ENCODE peak calls at places on chromosome 9, in six cellular contexts. W is body of pancreas, R is cardiac muscle cell, N is ELF-1, P is choroid plexus epithelial cell, X is IMR-90. J is an unnamed sample.

GRCh38 chr9:130998596-130999264 is 10.2 kb upstream of the LAMC3 start:
- DNase-seq in W (no peak), R (no peak), N (no peak), P (no peak), X (no peak), J (no peak)

GRCh38 chr9:10566853-10567252 is 45.9 kb downstream of the PTPRD start:
- DNase-seq in W (no peak), R (no peak), N (no peak), P (no peak), X (no peak), J (no peak)

GRCh38 chr9:106417685-106418084 is 445.3 kb upstream of the ZNF462 start:
- DNase-seq in W (no peak), R (no peak), N (no peak), P (no peak), X (no peak), J (no peak)

GRCh38 chr9:76341616-76342015 is 52.6 kb downstream of the RFK start:
- DNase-seq in W (no peak), R (no peak), N (no peak), P (no peak), X (no peak), J (no peak)

GRCh38 chr9:135038331-135038730 is 49.1 kb upstream of the OLFM1 start:
- DNase-seq in W (no peak), R (no peak), N (no peak), P (no peak), X (no peak), J (no peak)

GRCh38 chr9:114666841-114667240 is 9.2 kb upstream of the TEX53 start:
- DNase-seq in W (no peak), R (no peak), N (no peak), P (no peak), X (no peak), J (no peak)

GRCh38 chr9:90802534-90802933 is 915 bp downstream of the SYK start:
- DNase-seq in W (no peak), R (no peak), N (no peak), P (no peak), X (no peak), J (no peak)

GRCh38 chr9:136174779-136175744 is 29.9 kb downstream of the LHX3 start:
- DNase-seq in W (no peak), R (no peak), N (no peak), P (no peak), X (no peak), J (no peak)

GRCh38 chr9:120733190-120733589 is 18.9 kb upstream of the MEGF9 start:
- DNase-seq in W (peak), R (peak), N (peak), P (peak), X (peak), J (no peak)

GRCh38 chr9:120403543-120403856 is 176.5 kb downstream of the CDK5RAP2 start:
- DNase-seq in W (no peak), R (no peak), N (no peak), P (no peak), X (no peak), J (no peak)

GRCh38 chr9:95409650-95410426 is 92.3 kb upstream of the FANCC start:
- DNase-seq in W (no peak), R (no peak), N (no peak), P (peak), X (peak), J (no peak)

GRCh38 chr9:86975086-86975485 is 27.8 kb upstream of the GAS1 start:
- DNase-seq in W (no peak), R (no peak), N (no peak), P (no peak), X (no peak), J (no peak)

GRCh38 chr9:109238677-109239076 is 71.6 kb upstream of the FRRS1L start:
- DNase-seq in W (no peak), R (no peak), N (no peak), P (no peak), X (no peak), J (no peak)

GRCh38 chr9:72203205-72203803 is 54.1 kb downstream of the GDA start:
- DNase-seq in W (peak), R (peak), N (peak), P (peak), X (peak), J (peak)

GRCh38 chr9:13431137-13431536 is 151.6 kb upstream of the MPDZ start:
- DNase-seq in W (no peak), R (no peak), N (no peak), P (no peak), X (no peak), J (no peak)

GRCh38 chr9:27183151-27183550 is 74.1 kb downstream of the TEK start:
- DNase-seq in W (no peak), R (no peak), N (no peak), P (no peak), X (no peak), J (no peak)

GRCh38 chr9:97807681-97808080 is 45.3 kb upstream of the FOXE1 start:
- DNase-seq in W (no peak), R (no peak), N (peak), P (no peak), X (no peak), J (no peak)

GRCh38 chr9:121383715-121384114 is 13.7 kb upstream of the STOM start:
- DNase-seq in W (no peak), R (no peak), N (no peak), P (no peak), X (no peak), J (no peak)

GRCh38 chr9:93097496-93098205 is 1.6 kb downstream of the CARD19 start:
- DNase-seq in W (peak), R (no peak), N (no peak), P (no peak), X (peak), J (no peak)

GRCh38 chr9:112194969-112195431 is 19.9 kb upstream of the SUSD1 start:
- DNase-seq in W (no peak), R (no peak), N (no peak), P (peak), X (peak), J (no peak)

GRCh38 chr9:37693265-37693664 is 42.5 kb downstream of the FRMPD1 start:
- DNase-seq in W (peak), R (no peak), N (no peak), P (peak), X (peak), J (no peak)

GRCh38 chr9:81627481-81627880 is 61.9 kb downstream of the TLE1 start:
- DNase-seq in W (no peak), R (no peak), N (no peak), P (no peak), X (no peak), J (no peak)

GRCh38 chr9:123353984-123354591 is 1.9 kb upstream of the CRB2 start:
- DNase-seq in W (peak), R (peak), N (peak), P (peak), X (peak), J (peak)